ENCODE peak calls at places on chromosomes 2 and 18, in seven cellular contexts. Z, H, X, U, G, I and V are unnamed samples.

GRCh38 chr18:27298215-27298804 is 113.2 kb upstream of the CHST9 start:
- DNase-seq in H (no peak), G (no peak), Z (no peak), U (no peak), I (no peak), X (no peak), V (no peak)

GRCh38 chr2:177316756-177317155 is 52.2 kb upstream of the NFE2L2 start:
- DNase-seq in H (no peak), Z (no peak), X (no peak), U (no peak), I (no peak), G (no peak), V (no peak)

GRCh38 chr2:182103531-182103930 is 117.9 kb downstream of the PPP1R1C start:
- DNase-seq in Z (no peak), I (no peak), H (no peak), X (no peak), G (no peak), U (no peak), V (no peak)

GRCh38 chr2:98730851-98731708 is at the start of gene MGAT4A:
- DNase-seq in I (no peak), X (no peak), U (peak), Z (peak), G (no peak), H (no peak), V (peak)

GRCh38 chr2:64202206-64202864 is 58.1 kb upstream of the PELI1 start:
- DNase-seq in H (peak), Z (no peak), I (peak), U (no peak), G (peak), X (no peak), V (no peak)

GRCh38 chr2:217804786-217805678 is 197.8 kb downstream of the TNS1 start:
- DNase-seq in Z (no peak), G (no peak), U (no peak), I (no peak), X (no peak), H (no peak), V (no peak)

GRCh38 chr18:5284808-5285207 is 10.7 kb downstream of the ZBTB14 start:
- DNase-seq in U (no peak), X (no peak), G (no peak), Z (no peak), H (no peak), I (no peak), V (no peak)

GRCh38 chr2:234823877-234824376 is 127.9 kb upstream of the SH3BP4 start:
- DNase-seq in U (no peak), Z (no peak), I (peak), H (peak), X (no peak), G (no peak), V (no peak)

GRCh38 chr18:56919190-56919589 is 227.7 kb upstream of the BOD1L2 start:
- DNase-seq in I (no peak), H (no peak), U (no peak), X (no peak), G (no peak), Z (no peak), V (peak)

GRCh38 chr2:46227674-46228289 is 69.4 kb upstream of the EPAS1 start:
- DNase-seq in I (no peak), H (no peak), Z (no peak), U (no peak), G (no peak), X (no peak), V (no peak)

GRCh38 chr18:12048827-12049175 is 44.8 kb upstream of the ANKRD62 start:
- DNase-seq in I (no peak), Z (no peak), X (no peak), G (no peak), U (no peak), H (peak), V (no peak)

GRCh38 chr2:193845604-193846003 is 1650.9 kb upstream of the TMEFF2 start:
- DNase-seq in I (no peak), G (no peak), Z (no peak), X (no peak), H (no peak), U (no peak), V (no peak)

GRCh38 chr2:127140543-127140942 is 33.6 kb upstream of the BIN1 start:
- DNase-seq in I (no peak), U (no peak), Z (no peak), X (no peak), H (no peak), G (no peak), V (no peak)

GRCh38 chr2:55896633-55897032 is 26.9 kb downstream of the EFEMP1 start:
- DNase-seq in Z (no peak), U (no peak), I (no peak), H (no peak), G (no peak), X (no peak), V (no peak)

GRCh38 chr2:5374736-5375135 is 317.4 kb upstream of the SOX11 start:
- DNase-seq in Z (no peak), H (no peak), G (no peak), U (no peak), I (no peak), X (no peak), V (no peak)

GRCh38 chr2:72118951-72119350 is 28.7 kb downstream of the CYP26B1 start:
- DNase-seq in I (peak), Z (no peak), G (no peak), H (no peak), X (no peak), U (no peak), V (no peak)

GRCh38 chr18:47801817-47802216 is 128.6 kb downstream of the SMAD2 start:
- DNase-seq in I (no peak), H (no peak), G (no peak), U (no peak), X (no peak), Z (no peak), V (no peak)

GRCh38 chr2:63581266-63581961 is 6.9 kb downstream of the WDPCP start:
- DNase-seq in Z (no peak), I (no peak), G (no peak), U (no peak), H (no peak), X (no peak), V (no peak)

GRCh38 chr18:49499046-49499637 is 12.1 kb upstream of the C18orf32 start:
- DNase-seq in G (no peak), X (no peak), Z (no peak), I (no peak), H (no peak), U (no peak), V (no peak)

GRCh38 chr2:44770221-44771187 is 171.0 kb upstream of the SIX3 start:
- DNase-seq in H (no peak), G (no peak), X (no peak), U (peak), I (no peak), Z (peak), V (peak)

GRCh38 chr2:160736629-160737028 is 243.0 kb upstream of the RBMS1 start:
- DNase-seq in H (no peak), X (no peak), U (no peak), I (peak), Z (no peak), G (no peak), V (no peak)

GRCh38 chr18:21745234-21745633 is 4.6 kb downstream of the MIB1 start:
- DNase-seq in H (no peak), I (no peak), G (no peak), X (no peak), U (no peak), Z (no peak), V (no peak)

GRCh38 chr2:24009680-24010476 is at the start of gene MFSD2B:
- DNase-seq in U (peak), X (no peak), Z (peak), G (no peak), H (no peak), I (no peak), V (peak)

GRCh38 chr18:70416496-70416895 is 127.7 kb downstream of the SOCS6 start:
- DNase-seq in G (no peak), U (no peak), I (no peak), H (no peak), Z (no peak), X (no peak), V (no peak)

GRCh38 chr2:74883011-74883410 is 49.1 kb downstream of the HK2 start:
- DNase-seq in Z (no peak), H (no peak), U (no peak), I (no peak), G (no peak), X (no peak), V (no peak)

GRCh38 chr2:24913896-24914295 is 6.1 kb downstream of the ADCY3 start:
- DNase-seq in U (no peak), H (no peak), G (no peak), X (no peak), I (no peak), Z (no peak), V (no peak)

GRCh38 chr2:114022360-114023085 is 132.6 kb downstream of the ACTR3 start:
- DNase-seq in I (peak), G (no peak), X (peak), Z (no peak), U (no peak), H (peak), V (no peak)

GRCh38 chr2:149038442-149039212 is at the start of gene LYPD6B:
- DNase-seq in G (no peak), H (no peak), X (no peak), Z (peak), U (peak), I (peak), V (peak)

GRCh38 chr18:63342206-63342605 is 22.6 kb upstream of the BCL2 start:
- DNase-seq in I (no peak), G (no peak), X (no peak), Z (peak), U (peak), H (no peak), V (peak)

GRCh38 chr2:61456070-61456745 is 14.7 kb downstream of the USP34 start:
- DNase-seq in G (no peak), Z (no peak), I (no peak), X (no peak), U (no peak), H (no peak), V (no peak)

GRCh38 chr2:8658064-8658862 is 23.6 kb upstream of the ID2 start:
- DNase-seq in U (no peak), G (no peak), I (no peak), Z (no peak), X (no peak), H (no peak), V (no peak)

GRCh38 chr2:200383380-200384110 is 77.1 kb downstream of the SPATS2L start:
- DNase-seq in I (peak), Z (no peak), G (peak), U (peak), X (no peak), H (no peak), V (no peak)

GRCh38 chr2:75844651-75845050 is 133.9 kb upstream of the GCFC2 start:
- DNase-seq in G (peak), Z (no peak), U (peak), H (no peak), I (no peak), X (no peak), V (no peak)

GRCh38 chr2:109468893-109469292 is 144.9 kb downstream of the SEPTIN10 start:
- DNase-seq in I (no peak), H (no peak), U (no peak), G (no peak), Z (no peak), X (no peak), V (no peak)

GRCh38 chr2:17101596-17101995 is 416.6 kb downstream of the RAD51AP2 start:
- DNase-seq in X (no peak), Z (no peak), G (no peak), U (no peak), H (no peak), I (no peak), V (no peak)

GRCh38 chr2:567865-568638 is 109.2 kb downstream of the TMEM18 start:
- DNase-seq in U (no peak), H (peak), I (peak), X (no peak), G (no peak), Z (no peak), V (no peak)

GRCh38 chr2:215028231-215028630 is 110.2 kb downstream of the ABCA12 start:
- DNase-seq in G (no peak), Z (no peak), U (no peak), I (no peak), H (peak), X (no peak), V (no peak)

GRCh38 chr2:180733330-180733729 is 247.1 kb upstream of the UBE2E3 start:
- DNase-seq in H (no peak), X (no peak), G (no peak), U (no peak), I (no peak), Z (no peak), V (no peak)
- TF ChIP-seq CTCF in H (no peak), X (no peak), G (no peak), U (no peak), I (no peak), Z (no peak), V (no peak)

GRCh38 chr2:151176661-151177060 is 85.0 kb downstream of the RBM43 start:
- DNase-seq in Z (no peak), I (no peak), G (no peak), X (no peak), H (no peak), U (no peak), V (no peak)
- TF ChIP-seq CTCF in Z (no peak), I (no peak), G (no peak), X (no peak), H (no peak), U (no peak), V (no peak)

DNA sequence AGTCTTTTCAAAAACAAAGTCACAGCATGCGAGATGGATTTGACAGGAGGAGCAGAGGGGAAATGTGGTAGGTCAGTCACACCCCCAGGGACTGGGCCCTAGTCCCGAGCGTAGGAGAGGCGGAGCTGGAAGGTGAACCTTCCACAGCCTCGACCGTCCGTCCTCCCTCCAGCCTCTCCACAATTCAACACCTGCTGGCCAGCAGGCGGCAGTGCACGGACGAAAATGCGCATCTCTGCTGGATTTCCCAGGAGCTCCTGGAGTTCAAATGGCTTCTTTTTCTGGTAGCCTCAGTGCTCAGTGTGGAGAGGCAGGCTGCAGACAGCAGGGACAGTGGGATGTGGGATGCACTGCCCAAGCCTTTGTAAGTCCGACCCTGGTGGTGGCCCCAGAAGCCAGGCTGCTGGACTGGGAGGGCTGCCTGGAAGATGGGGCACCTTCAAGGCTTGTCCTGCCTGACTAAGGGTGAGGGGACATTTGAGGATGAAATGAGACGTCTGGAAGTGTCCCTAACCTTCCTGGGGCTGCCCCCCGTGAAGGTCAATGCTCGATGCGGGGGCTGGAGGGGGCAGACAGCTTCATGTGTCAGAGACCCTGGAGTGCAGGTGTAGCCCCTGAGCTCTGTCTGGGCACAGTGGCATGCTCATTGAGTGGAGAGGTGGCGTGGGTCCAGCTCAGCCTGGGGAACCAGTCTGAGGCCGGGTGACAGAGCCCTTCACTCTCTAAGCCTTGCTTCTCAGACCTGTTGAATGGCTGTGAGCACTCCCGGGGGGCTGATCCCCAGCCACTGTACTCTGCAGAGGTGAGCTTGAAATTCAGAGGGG is 189.5 kb downstream of the TFCP2L1 start:
- DNase-seq in U (peak), H (no peak), I (peak), X (peak), G (no peak), Z (peak), V (peak)
- TF ChIP-seq CTCF in U (peak), H (peak), I (peak), X (peak), G (peak), Z (peak), V (peak)

GRCh38 chr2:189702071-189702470 is 27.6 kb downstream of the ANKAR start:
- DNase-seq in H (no peak), I (no peak), Z (no peak), U (no peak), G (no peak), X (no peak), V (no peak)
- TF ChIP-seq CTCF in H (no peak), I (no peak), Z (no peak), U (no peak), G (no peak), X (no peak), V (peak)

GRCh38 chr2:190402986-190403385 is 5.2 kb upstream of the MFSD6 start:
- DNase-seq in G (no peak), H (no peak), I (no peak), X (no peak), U (no peak), Z (no peak), V (no peak)
- TF ChIP-seq CTCF in G (no peak), H (no peak), I (no peak), X (no peak), U (no peak), Z (no peak), V (no peak)

GRCh38 chr2:241274127-241274526 is 41.3 kb downstream of the HDLBP start:
- DNase-seq in H (no peak), G (no peak), X (no peak), I (no peak), Z (no peak), U (no peak), V (no peak)
- TF ChIP-seq CTCF in H (no peak), G (no peak), X (no peak), I (no peak), Z (no peak), U (no peak), V (no peak)

GRCh38 chr18:54086863-54087262 is 137.6 kb downstream of the MBD2 start:
- DNase-seq in I (no peak), G (no peak), U (no peak), X (no peak), Z (no peak), H (no peak), V (no peak)
- TF ChIP-seq CTCF in I (no peak), G (no peak), U (no peak), X (no peak), Z (no peak), H (no peak), V (no peak)

DNA sequence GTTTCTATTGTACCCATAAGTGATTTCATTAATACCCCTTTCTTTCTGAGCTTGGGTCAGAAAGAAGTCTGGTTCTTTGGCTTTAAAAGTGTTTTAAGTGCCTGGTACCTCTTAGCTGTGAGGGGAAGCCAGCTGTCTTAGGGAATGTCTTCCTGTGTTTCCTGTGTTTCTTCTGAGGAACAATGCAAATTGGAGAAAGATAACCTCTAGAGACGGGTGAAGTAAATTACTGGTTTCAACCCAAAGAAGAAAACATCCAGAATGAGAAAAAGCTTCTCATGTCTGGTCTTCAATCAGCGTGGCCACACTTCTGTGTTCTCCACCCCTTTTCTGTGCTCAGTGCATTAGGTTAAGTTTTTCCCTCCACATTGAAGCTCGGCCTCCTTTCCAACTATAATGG is 10.2 kb upstream of the CHN1 start:
- DNase-seq in I (no peak), U (no peak), Z (no peak), X (no peak), G (no peak), H (no peak), V (no peak)
- TF ChIP-seq CTCF in I (no peak), U (no peak), Z (no peak), X (no peak), G (no peak), H (no peak), V (no peak)